ENCODE peak calls at places on chromosomes 12 and 14, in four cellular contexts. R is HepG2, Y is K562, L is HEK293T. I is an unnamed sample.
A peak's percentile ranks its signal among the peaks of the same experiment; 100 is the strongest.

GRCh38 chr12:66065146-66065545 is 65.4 kb downstream of the LLPH start:
- DNase-seq in R (no peak), Y (no peak), L (no peak), I (no peak)

GRCh38 chr12:29961231-29961630 is 177.5 kb upstream of the TMTC1 start:
- DNase-seq in L (no peak), R (no peak), Y (no peak), I (no peak)

GRCh38 chr14:102610968-102611811 is 18.7 kb downstream of the RCOR1 start:
- DNase-seq in L (no peak), R (no peak), Y (no peak), I (no peak)

GRCh38 chr12:96241484-96242256 is 47.5 kb downstream of the ELK3 start:
- DNase-seq in L (no peak), Y (no peak), R (no peak), I (no peak)

GRCh38 chr12:54682674-54683073 is 34.5 kb upstream of the DCD start:
- DNase-seq in R (no peak), Y (no peak), L (no peak), I (no peak)

GRCh38 chr12:111628505-111629260 is 29.6 kb upstream of the ATXN2 start:
- DNase-seq in R (peak; percentile 35), L (no peak), Y (no peak), I (no peak)

GRCh38 chr12:93043192-93043876 is 114.2 kb upstream of the EEA1 start:
- DNase-seq in L (no peak), R (no peak), Y (no peak), I (no peak)

GRCh38 chr12:88895634-88896033 is 315.4 kb upstream of the KITLG start:
- DNase-seq in L (no peak), Y (no peak), R (no peak), I (no peak)

GRCh38 chr14:103199141-103199540 is 75.9 kb downstream of the TNFAIP2 start:
- DNase-seq in Y (no peak), L (no peak), R (no peak), I (no peak)

DNA sequence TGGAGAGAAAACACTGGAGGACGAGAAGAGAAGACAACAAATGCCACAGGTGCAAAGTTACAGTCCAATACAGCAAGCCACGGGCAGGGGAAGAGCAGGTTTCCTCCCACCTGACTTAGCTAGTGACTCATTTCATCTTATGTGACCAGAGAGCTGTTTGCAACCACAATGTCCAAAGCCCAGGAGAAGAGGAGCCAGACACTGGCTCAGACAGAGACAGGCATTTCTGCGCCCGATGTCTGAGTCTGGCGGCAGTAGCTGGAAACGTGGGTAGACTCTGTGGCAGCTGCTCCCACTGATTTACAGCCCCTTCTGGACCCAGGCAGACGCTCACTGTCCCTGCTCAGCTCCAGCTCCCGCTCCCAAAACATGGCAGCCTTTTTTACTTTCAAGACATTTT is 60.0 kb downstream of the CHGA start:
- DNase-seq in Y (no peak), L (no peak), R (peak; percentile 22), I (no peak)
- TF ChIP-seq ELF4 in Y (no peak), L (no peak), R (no peak), I (no peak)

DNA sequence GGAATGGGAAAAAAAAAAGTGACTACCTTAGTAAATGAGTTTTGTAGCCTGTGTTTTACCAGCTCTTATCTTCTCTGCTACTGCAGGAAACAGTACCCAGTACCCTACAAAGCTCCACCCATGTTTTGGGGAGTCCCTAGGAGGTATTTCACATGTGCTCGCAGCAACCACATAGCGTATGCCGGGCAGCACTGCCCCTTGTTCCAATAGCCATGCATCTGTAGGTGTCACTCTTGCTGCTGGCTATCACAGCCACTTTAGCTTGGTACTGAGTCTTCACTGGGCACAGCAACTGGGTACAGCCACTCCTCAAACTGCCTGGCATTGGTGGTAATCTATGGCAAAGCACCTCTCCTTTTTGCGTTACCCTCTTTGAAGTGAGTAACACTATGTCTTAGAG is 2.0 kb upstream of the MDM1 start:
- DNase-seq in Y (no peak), L (no peak), R (no peak), I (no peak)
- TF ChIP-seq ELF4 in Y (no peak), L (no peak), R (no peak), I (no peak)

GRCh38 chr12:20400003-20400402 is 31.7 kb downstream of the PDE3A start:
- DNase-seq in L (no peak), R (no peak), Y (no peak), I (no peak)
- TF ChIP-seq ELF4 in L (no peak), R (no peak), Y (no peak), I (no peak)

GRCh38 chr12:2411011-2411410 is 358.2 kb downstream of the CACNA1C start:
- DNase-seq in R (no peak), L (no peak), Y (no peak), I (no peak)
- TF ChIP-seq ELF4 in R (no peak), L (no peak), Y (no peak), I (no peak)

I was measured in WTC11.